ENCODE peak calls at places on chromosomes 1 and 21, in six cellular contexts. Z is skeletal muscle cell; O is GM23248; B is cerebellar cortex; I is stimulated activated CD4-positive, alpha-beta T cell treated with anti-CD3 and anti-CD28 coated beads, Interleukin-1b, Interleukin-23, amount 100 ng/mL, for 24 hours; F is effector CD4-positive, alpha-beta T cell. X is an unnamed sample.

GRCh38 chr1:25676488-25676887 is 59.9 kb downstream of the MAN1C1 start:
- DNase-seq in F (no peak), B (peak), Z (no peak), I (no peak), O (no peak), X (peak)

GRCh38 chr1:5949074-5949760 is 43.0 kb downstream of the NPHP4 start:
- DNase-seq in B (no peak), Z (no peak), O (no peak), F (no peak), I (no peak), X (no peak)

GRCh38 chr1:65175171-65176070 is 27.4 kb downstream of the AK4 start:
- DNase-seq in Z (no peak), O (no peak), I (no peak), B (peak), F (no peak), X (peak)

GRCh38 chr1:151340870-151341754 is 5.9 kb downstream of the RFX5 start:
- DNase-seq in B (peak), Z (peak), O (peak), F (peak), I (no peak), X (peak)

GRCh38 chr1:44785501-44786137 is 2.4 kb downstream of the BEST4 start:
- DNase-seq in F (no peak), I (no peak), B (no peak), Z (no peak), O (no peak), X (no peak)

GRCh38 chr1:223870617-223871574 is 25.1 kb upstream of the TP53BP2 start:
- DNase-seq in I (no peak), Z (no peak), O (no peak), B (no peak), F (no peak), X (no peak)

GRCh38 chr1:192565946-192566345 is 9.6 kb upstream of the RGS1 start:
- DNase-seq in Z (no peak), I (no peak), F (no peak), B (no peak), O (peak), X (no peak)

GRCh38 chr1:53771648-53772047 is 32.7 kb upstream of the GLIS1 start:
- DNase-seq in Z (peak), I (no peak), O (peak), B (no peak), F (no peak), X (no peak)

GRCh38 chr1:23100074-23100748 is 68.4 kb downstream of the LUZP1 start:
- DNase-seq in Z (peak), B (peak), I (no peak), O (peak), F (peak), X (peak)

GRCh38 chr1:18998016-18998724 is 41.7 kb upstream of the IFFO2 start:
- DNase-seq in Z (no peak), F (no peak), O (no peak), I (no peak), B (no peak), X (no peak)

GRCh38 chr21:39022901-39023693 is 160.2 kb downstream of the PSMG1 start:
- DNase-seq in I (no peak), B (no peak), Z (no peak), O (peak), F (no peak), X (no peak)

GRCh38 chr1:222995230-222995580 is 147.8 kb downstream of the TLR5 start:
- DNase-seq in F (no peak), O (peak), B (no peak), I (no peak), Z (no peak), X (no peak)

GRCh38 chr1:204448321-204448964 is 36.8 kb upstream of the PPP1R15B start:
- DNase-seq in I (no peak), Z (no peak), O (no peak), F (no peak), B (no peak), X (no peak)

GRCh38 chr1:65924471-65924870 is 131.8 kb downstream of the PDE4B start:
- DNase-seq in O (peak), I (no peak), Z (no peak), B (no peak), F (no peak), X (no peak)

GRCh38 chr1:185260611-185261010 is 56.4 kb downstream of the IVNS1ABP start:
- DNase-seq in Z (no peak), O (no peak), F (no peak), I (no peak), B (no peak), X (no peak)

GRCh38 chr1:40793617-40794016 is 10.0 kb downstream of the KCNQ4 start:
- DNase-seq in B (no peak), I (no peak), F (no peak), O (no peak), Z (no peak), X (no peak)

GRCh38 chr1:84103197-84103992 is 40.7 kb upstream of the PRKACB start:
- DNase-seq in O (peak), Z (peak), I (no peak), B (no peak), F (no peak), X (peak)

X was measured in G401.